ENCODE peak calls at places on chromosomes 16 and 17, in five cellular contexts. One of them, this sample, is unnamed.
A peak's percentile ranks its signal among the peaks of the same experiment; 100 is the strongest.

GRCh38 chr17:76584427-76585047 is 1.1 kb downstream of the ST6GALNAC2 start:
- DNase-seq in retinal pigment epithelial cell: no peak
- DNase-seq in psoas muscle: no peak
- DNase-seq in HFF-Myc: no peak
- DNase-seq in colonic mucosa: no peak
- DNase-seq in this sample: no peak

GRCh38 chr16:30377812-30378235 is 3.2 kb downstream of the MYL11 start:
- DNase-seq in retinal pigment epithelial cell: peak; percentile 70
- DNase-seq in HFF-Myc: peak; percentile 72
- DNase-seq in psoas muscle: peak; percentile 97
- DNase-seq in colonic mucosa: peak; percentile 94
- DNase-seq in this sample: no peak

GRCh38 chr17:43766413-43767052 is 7.9 kb upstream of the SOST start:
- DNase-seq in retinal pigment epithelial cell: peak; percentile 2
- DNase-seq in colonic mucosa: peak; percentile 70
- DNase-seq in psoas muscle: no peak
- DNase-seq in HFF-Myc: no peak
- DNase-seq in this sample: no peak

GRCh38 chr16:12252616-12253015 is 276.1 kb downstream of the SNX29 start:
- DNase-seq in retinal pigment epithelial cell: no peak
- DNase-seq in HFF-Myc: no peak
- DNase-seq in psoas muscle: no peak
- DNase-seq in colonic mucosa: no peak
- DNase-seq in this sample: no peak

GRCh38 chr16:48497932-48498760 is 111.8 kb downstream of the N4BP1 start:
- DNase-seq in retinal pigment epithelial cell: no peak
- DNase-seq in HFF-Myc: no peak
- DNase-seq in psoas muscle: no peak
- DNase-seq in colonic mucosa: peak; percentile 16
- DNase-seq in this sample: no peak

GRCh38 chr16:72986011-72986410 is 61.9 kb downstream of the ZFHX3 start:
- DNase-seq in colonic mucosa: no peak
- DNase-seq in psoas muscle: peak; percentile 91
- DNase-seq in retinal pigment epithelial cell: no peak
- DNase-seq in HFF-Myc: no peak
- DNase-seq in this sample: no peak

GRCh38 chr17:72120878-72121163 is at the start of gene SOX9:
- DNase-seq in retinal pigment epithelial cell: peak; percentile 95
- DNase-seq in psoas muscle: peak; percentile 92
- DNase-seq in colonic mucosa: peak; percentile 95
- DNase-seq in HFF-Myc: no peak
- DNase-seq in this sample: peak; percentile 42

GRCh38 chr17:57619061-57619937 is 125.8 kb downstream of the CCDC182 start:
- DNase-seq in HFF-Myc: no peak
- DNase-seq in colonic mucosa: no peak
- DNase-seq in retinal pigment epithelial cell: no peak
- DNase-seq in psoas muscle: peak; percentile 23
- DNase-seq in this sample: no peak

GRCh38 chr16:58200398-58200797 is 2.5 kb upstream of the CSNK2A2 start:
- DNase-seq in retinal pigment epithelial cell: no peak
- DNase-seq in psoas muscle: no peak
- DNase-seq in colonic mucosa: no peak
- DNase-seq in HFF-Myc: no peak
- DNase-seq in this sample: no peak

GRCh38 chr17:284676-285355 is 67.8 kb downstream of the RPH3AL start:
- DNase-seq in colonic mucosa: no peak
- DNase-seq in HFF-Myc: no peak
- DNase-seq in psoas muscle: no peak
- DNase-seq in retinal pigment epithelial cell: no peak
- DNase-seq in this sample: no peak

GRCh38 chr16:72819345-72819744 is 228.6 kb downstream of the ZFHX3 start:
- DNase-seq in HFF-Myc: no peak
- DNase-seq in colonic mucosa: no peak
- DNase-seq in psoas muscle: no peak
- DNase-seq in retinal pigment epithelial cell: peak; percentile 9
- DNase-seq in this sample: peak; percentile 57

GRCh38 chr17:67052720-67053437 is 8.5 kb downstream of the CACNG1 start:
- DNase-seq in psoas muscle: no peak
- DNase-seq in retinal pigment epithelial cell: no peak
- DNase-seq in colonic mucosa: peak; percentile 47
- DNase-seq in HFF-Myc: no peak
- DNase-seq in this sample: no peak

GRCh38 chr17:76867578-76868175 is 527 bp upstream of the MGAT5B start:
- DNase-seq in retinal pigment epithelial cell: no peak
- DNase-seq in psoas muscle: no peak
- DNase-seq in colonic mucosa: no peak
- DNase-seq in HFF-Myc: no peak
- DNase-seq in this sample: no peak

GRCh38 chr17:48488548-48489106 is 42.2 kb downstream of the HOXB1 start:
- DNase-seq in psoas muscle: no peak
- DNase-seq in retinal pigment epithelial cell: no peak
- DNase-seq in colonic mucosa: no peak
- DNase-seq in HFF-Myc: no peak
- DNase-seq in this sample: no peak

GRCh38 chr16:65782537-65783290 is 583.8 kb upstream of the CDH5 start:
- DNase-seq in HFF-Myc: peak; percentile 61
- DNase-seq in psoas muscle: no peak
- DNase-seq in retinal pigment epithelial cell: peak; percentile 1
- DNase-seq in colonic mucosa: no peak
- DNase-seq in this sample: peak; percentile 56

GRCh38 chr17:82876602-82877391 is 37.0 kb upstream of the ZNF750 start:
- DNase-seq in psoas muscle: peak; percentile 91
- DNase-seq in retinal pigment epithelial cell: peak; percentile 38
- DNase-seq in HFF-Myc: peak; percentile 29
- DNase-seq in colonic mucosa: peak; percentile 70
- DNase-seq in this sample: no peak

GRCh38 chr16:57304169-57305061 is 19.9 kb upstream of the PLLP start:
- DNase-seq in HFF-Myc: no peak
- DNase-seq in retinal pigment epithelial cell: peak; percentile 9
- DNase-seq in colonic mucosa: peak; percentile 72
- DNase-seq in psoas muscle: peak; percentile 58
- DNase-seq in this sample: peak; percentile 54

GRCh38 chr17:8275421-8276290 is 12.8 kb upstream of the RANGRF start:
- DNase-seq in colonic mucosa: no peak
- DNase-seq in HFF-Myc: no peak
- DNase-seq in retinal pigment epithelial cell: no peak
- DNase-seq in psoas muscle: no peak
- DNase-seq in this sample: no peak

GRCh38 chr17:50562266-50563094 is 2.0 kb downstream of the CACNA1G start:
- DNase-seq in HFF-Myc: no peak
- DNase-seq in psoas muscle: no peak
- DNase-seq in retinal pigment epithelial cell: no peak
- DNase-seq in colonic mucosa: no peak
- DNase-seq in this sample: no peak

GRCh38 chr16:77599793-77600415 is 122.4 kb upstream of the NUDT7 start:
- DNase-seq in colonic mucosa: peak; percentile 32
- DNase-seq in psoas muscle: no peak
- DNase-seq in HFF-Myc: no peak
- DNase-seq in retinal pigment epithelial cell: no peak
- DNase-seq in this sample: no peak

GRCh38 chr17:4949321-4950074 is 1.2 kb upstream of the PFN1 start:
- DNase-seq in psoas muscle: peak; percentile 89
- DNase-seq in retinal pigment epithelial cell: no peak
- DNase-seq in HFF-Myc: no peak
- DNase-seq in colonic mucosa: peak; percentile 90
- DNase-seq in this sample: no peak

GRCh38 chr16:53456625-53457024 is 22.4 kb downstream of the RBL2 start:
- DNase-seq in retinal pigment epithelial cell: no peak
- DNase-seq in psoas muscle: no peak
- DNase-seq in HFF-Myc: no peak
- DNase-seq in colonic mucosa: no peak
- DNase-seq in this sample: no peak

GRCh38 chr17:46777943-46778915 is 40.3 kb downstream of the WNT3 start:
- DNase-seq in colonic mucosa: no peak
- DNase-seq in psoas muscle: no peak
- DNase-seq in retinal pigment epithelial cell: no peak
- DNase-seq in HFF-Myc: no peak
- DNase-seq in this sample: no peak

GRCh38 chr16:11674818-11675560 is 6.7 kb downstream of the SNN start:
- DNase-seq in psoas muscle: peak; percentile 69
- DNase-seq in HFF-Myc: no peak
- DNase-seq in colonic mucosa: no peak
- DNase-seq in retinal pigment epithelial cell: no peak
- DNase-seq in this sample: no peak

GRCh38 chr16:77443834-77444460 is 9.1 kb upstream of the ADAMTS18 start:
- DNase-seq in retinal pigment epithelial cell: no peak
- DNase-seq in colonic mucosa: no peak
- DNase-seq in psoas muscle: no peak
- DNase-seq in HFF-Myc: no peak
- DNase-seq in this sample: no peak

GRCh38 chr16:22425847-22426246 is 51.4 kb upstream of the CDR2 start:
- DNase-seq in colonic mucosa: no peak
- DNase-seq in HFF-Myc: no peak
- DNase-seq in psoas muscle: no peak
- DNase-seq in retinal pigment epithelial cell: no peak
- DNase-seq in this sample: no peak

GRCh38 chr16:22423716-22424115 is 49.3 kb upstream of the CDR2 start:
- DNase-seq in retinal pigment epithelial cell: no peak
- DNase-seq in colonic mucosa: no peak
- DNase-seq in psoas muscle: no peak
- DNase-seq in HFF-Myc: no peak
- DNase-seq in this sample: no peak

GRCh38 chr16:22427556-22427955 is 53.1 kb upstream of the CDR2 start:
- DNase-seq in psoas muscle: no peak
- DNase-seq in colonic mucosa: no peak
- DNase-seq in HFF-Myc: no peak
- DNase-seq in retinal pigment epithelial cell: no peak
- DNase-seq in this sample: no peak

GRCh38 chr16:22424161-22424937 is 49.9 kb upstream of the CDR2 start:
- DNase-seq in HFF-Myc: no peak
- DNase-seq in psoas muscle: peak; percentile 85
- DNase-seq in colonic mucosa: no peak
- DNase-seq in retinal pigment epithelial cell: no peak
- DNase-seq in this sample: no peak

GRCh38 chr16:22425036-22425801 is 50.8 kb upstream of the CDR2 start:
- DNase-seq in retinal pigment epithelial cell: no peak
- DNase-seq in psoas muscle: peak; percentile 84
- DNase-seq in colonic mucosa: no peak
- DNase-seq in HFF-Myc: peak; percentile 78
- DNase-seq in this sample: no peak
- H3K4me3 ChIP-seq in retinal pigment epithelial cell: no peak overlapping the region
- H3K4me3 ChIP-seq in psoas muscle: peak overlapping the region; percentile 60
- H3K4me3 ChIP-seq in colonic mucosa: no peak overlapping the region
- H3K4me3 ChIP-seq in HFF-Myc: peak overlapping the region; percentile 28
- H3K4me3 ChIP-seq in this sample: peak overlapping the region; percentile 30

DNA sequence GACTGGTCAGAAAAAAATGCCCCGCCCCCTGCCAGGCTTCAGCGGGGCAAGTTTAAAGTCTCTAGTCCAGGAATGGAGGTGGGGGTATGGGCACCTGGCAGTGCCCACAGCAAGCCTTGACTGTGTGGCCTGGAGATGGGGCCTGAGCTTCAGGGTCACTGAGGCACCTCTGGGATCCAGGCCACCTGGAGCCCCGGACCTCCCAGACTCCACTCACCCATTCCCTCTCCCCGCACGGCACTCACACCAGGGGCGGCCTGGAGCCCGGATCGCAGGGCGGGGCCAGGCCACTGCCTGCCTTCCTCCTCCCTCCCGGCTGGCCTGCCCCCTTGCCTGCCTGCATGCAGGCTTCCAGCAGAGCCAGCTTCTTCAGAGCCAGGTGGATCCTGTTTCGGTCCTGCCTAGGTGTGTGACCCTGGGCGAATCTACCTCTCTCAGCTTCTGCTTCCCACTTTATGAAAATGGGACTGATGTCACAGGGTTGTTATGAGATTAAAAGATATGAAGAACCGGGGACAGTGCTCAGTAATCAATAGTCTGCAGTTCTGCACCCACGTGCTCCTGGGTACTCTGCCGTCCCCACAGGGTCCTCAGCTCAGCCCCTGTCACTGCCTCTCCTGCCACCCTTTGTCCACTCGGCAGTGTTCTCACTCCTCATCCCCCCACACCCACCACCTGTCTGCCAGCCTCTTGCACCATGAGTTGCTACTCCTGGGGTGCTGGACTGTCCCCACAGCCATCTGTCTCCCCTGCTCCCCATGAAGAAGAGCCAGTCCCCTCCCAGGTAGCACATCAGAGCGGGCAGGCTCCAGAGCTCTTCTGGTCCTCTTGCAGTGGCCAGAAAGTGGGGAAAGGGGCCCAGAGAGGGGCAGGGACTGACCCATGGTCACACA is 1.2 kb upstream of the TCAP start:
- DNase-seq in colonic mucosa: peak; percentile 71
- DNase-seq in retinal pigment epithelial cell: no peak
- DNase-seq in psoas muscle: peak; percentile 84
- DNase-seq in HFF-Myc: no peak
- DNase-seq in this sample: no peak
- H3K4me3 ChIP-seq in colonic mucosa: no peak overlapping the region
- H3K4me3 ChIP-seq in retinal pigment epithelial cell: no peak overlapping the region
- H3K4me3 ChIP-seq in psoas muscle: peak overlapping the region; percentile 79
- H3K4me3 ChIP-seq in HFF-Myc: no peak overlapping the region
- H3K4me3 ChIP-seq in this sample: no peak overlapping the region

GRCh38 chr17:61494325-61495160 is 42.3 kb downstream of the TBX4 start:
- DNase-seq in psoas muscle: no peak
- DNase-seq in HFF-Myc: no peak
- DNase-seq in retinal pigment epithelial cell: no peak
- DNase-seq in colonic mucosa: peak; percentile 40
- DNase-seq in this sample: no peak
- H3K4me3 ChIP-seq in psoas muscle: no peak overlapping the region
- H3K4me3 ChIP-seq in HFF-Myc: no peak overlapping the region
- H3K4me3 ChIP-seq in retinal pigment epithelial cell: no peak overlapping the region
- H3K4me3 ChIP-seq in colonic mucosa: no peak overlapping the region
- H3K4me3 ChIP-seq in this sample: no peak overlapping the region

GRCh38 chr17:58626905-58627304 is 64.9 kb downstream of the TEX14 start:
- DNase-seq in HFF-Myc: no peak
- DNase-seq in colonic mucosa: no peak
- DNase-seq in retinal pigment epithelial cell: no peak
- DNase-seq in psoas muscle: no peak
- DNase-seq in this sample: no peak

GRCh38 chr17:58632324-58633314 is 59.2 kb downstream of the TEX14 start:
- DNase-seq in retinal pigment epithelial cell: no peak
- DNase-seq in HFF-Myc: no peak
- DNase-seq in colonic mucosa: no peak
- DNase-seq in psoas muscle: no peak
- DNase-seq in this sample: no peak

GRCh38 chr17:58631523-58632323 is 60.1 kb downstream of the TEX14 start:
- DNase-seq in retinal pigment epithelial cell: peak; percentile 98
- DNase-seq in HFF-Myc: peak; percentile 99
- DNase-seq in colonic mucosa: peak; percentile 97
- DNase-seq in psoas muscle: peak; percentile 96
- DNase-seq in this sample: peak; percentile 98

DNA sequence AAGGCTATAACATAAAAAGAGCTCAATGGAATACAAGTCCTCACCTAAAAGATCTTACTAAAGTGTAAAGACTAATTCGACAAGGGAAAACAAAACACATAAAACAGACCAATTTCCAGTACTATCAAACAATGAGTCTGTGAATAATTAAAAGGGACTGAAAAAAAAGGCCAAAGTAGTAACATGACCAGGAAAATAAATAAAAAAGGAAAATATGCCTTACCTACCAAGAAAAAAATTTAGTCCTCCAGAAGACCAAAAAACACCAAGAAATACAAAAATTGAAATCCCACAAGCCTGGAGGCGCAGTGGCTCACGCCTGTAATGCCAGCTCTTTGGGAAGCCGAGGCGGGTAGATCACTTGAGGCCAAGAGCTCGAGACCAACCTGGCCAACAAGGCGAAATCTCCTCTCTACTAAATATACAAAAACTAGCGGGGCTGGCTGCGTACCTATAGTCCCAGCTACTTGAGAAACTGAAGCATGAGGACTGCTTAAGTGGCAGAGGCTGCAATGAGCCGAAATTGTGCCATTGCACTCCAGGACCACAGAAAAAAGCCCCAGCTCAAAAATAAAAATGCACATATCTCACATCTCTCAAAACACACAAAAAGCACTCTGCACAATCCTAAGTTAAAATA is 60.8 kb downstream of the TEX14 start:
- DNase-seq in psoas muscle: no peak
- DNase-seq in retinal pigment epithelial cell: no peak
- DNase-seq in colonic mucosa: peak; percentile 26
- DNase-seq in HFF-Myc: no peak
- DNase-seq in this sample: no peak
- H3K4me3 ChIP-seq in psoas muscle: peak overlapping the region; percentile 61
- H3K4me3 ChIP-seq in retinal pigment epithelial cell: no peak overlapping the region
- H3K4me3 ChIP-seq in colonic mucosa: no peak overlapping the region
- H3K4me3 ChIP-seq in HFF-Myc: no peak overlapping the region
- H3K4me3 ChIP-seq in this sample: no peak overlapping the region